ENCODE peak calls at places on chromosomes 11 and 22, in four cellular contexts. O, L, G and B are unnamed samples.

GRCh38 chr22:35098921-35099320 is 33.0 kb downstream of the ISX start:
- DNase-seq in O (no peak), L (no peak), G (no peak), B (no peak)

GRCh38 chr22:50526849-50527801 is 1.7 kb upstream of the SCO2 start:
- DNase-seq in O (peak; percentile 64), L (peak; percentile 91), G (peak; percentile 63), B (no peak)

GRCh38 chr22:50178471-50178864 is 7.2 kb upstream of the TRABD start:
- DNase-seq in O (no peak), L (peak; percentile 75), G (no peak), B (no peak)

GRCh38 chr11:125498521-125498920 is 2.5 kb upstream of the FEZ1 start:
- DNase-seq in O (no peak), L (no peak), G (no peak), B (no peak)

GRCh38 chr22:46614070-46614931 is 5.9 kb upstream of the GRAMD4 start:
- DNase-seq in O (no peak), L (peak; percentile 88), G (no peak), B (no peak)

GRCh38 chr11:92111291-92111690 is 113.3 kb upstream of the FAT3 start:
- DNase-seq in O (no peak), L (no peak), G (no peak), B (no peak)

GRCh38 chr22:20994902-20995241 is 7.0 kb downstream of the THAP7 start:
- DNase-seq in O (no peak), L (no peak), G (no peak), B (no peak)

GRCh38 chr11:35134403-35135126 is 4.4 kb upstream of the CD44 start:
- DNase-seq in O (no peak), L (no peak), G (no peak), B (no peak)

GRCh38 chr11:86294026-86294425 is 8.0 kb upstream of the HIKESHI start:
- DNase-seq in O (no peak), L (no peak), G (no peak), B (no peak)

GRCh38 chr11:68127791-68128681 is 6.8 kb upstream of the CHKA start:
- DNase-seq in O (peak; percentile 96), L (peak; percentile 80), G (no peak), B (no peak)

GRCh38 chr22:40593460-40594273 is 42.9 kb downstream of the MRTFA start:
- DNase-seq in O (no peak), L (no peak), G (no peak), B (no peak)

GRCh38 chr11:127624455-127624854 is 623.9 kb upstream of the KIRREL3 start:
- DNase-seq in O (no peak), L (no peak), G (no peak), B (no peak)

GRCh38 chr11:112734207-112734606 is 227.0 kb upstream of the NCAM1 start:
- DNase-seq in O (peak; percentile 11), L (no peak), G (peak; percentile 31), B (no peak)

GRCh38 chr22:28116261-28116673 is 197.2 kb upstream of the PITPNB start:
- DNase-seq in O (no peak), L (no peak), G (peak; percentile 27), B (no peak)

GRCh38 chr22:41048791-41049717 is 43.3 kb upstream of the EP300 start:
- DNase-seq in O (peak; percentile 26), L (peak; percentile 76), G (peak; percentile 76), B (no peak)

GRCh38 chr11:88103337-88104206 is 71.7 kb downstream of the RAB38 start:
- DNase-seq in O (peak; percentile 35), L (no peak), G (peak; percentile 8), B (peak; percentile 3)

GRCh38 chr22:26669060-26669481 is 11.7 kb downstream of the MIAT start:
- DNase-seq in O (no peak), L (peak; percentile 56), G (no peak), B (no peak)

GRCh38 chr22:46297151-46297819 is 615 bp downstream of the GTSE1 start:
- DNase-seq in O (no peak), L (no peak), G (no peak), B (peak; percentile 22)

GRCh38 chr22:41417622-41418390 is 28.8 kb downstream of the TOB2 start:
- DNase-seq in O (no peak), L (peak; percentile 90), G (peak; percentile 89), B (no peak)

GRCh38 chr11:3626250-3626960 is 15.4 kb downstream of the ART5 start:
- DNase-seq in O (no peak), L (peak; percentile 75), G (peak; percentile 54), B (no peak)

GRCh38 chr11:68855205-68855978 is 13.7 kb upstream of the CPT1A start:
- DNase-seq in O (no peak), L (peak; percentile 90), G (peak; percentile 60), B (no peak)

GRCh38 chr11:11931461-11932055 is 76.9 kb downstream of the DKK3 start:
- DNase-seq in O (peak; percentile 32), L (no peak), G (peak; percentile 9), B (peak; percentile 5)

GRCh38 chr22:29257751-29258181 is 10.0 kb downstream of the RHBDD3 start:
- DNase-seq in O (no peak), L (no peak), G (no peak), B (no peak)

GRCh38 chr11:67439321-67440228 is 2.1 kb upstream of the PTPRCAP start:
- DNase-seq in O (no peak), L (no peak), G (no peak), B (peak; percentile 74)

GRCh38 chr22:19932367-19933206 is 9.0 kb upstream of the COMT start:
- DNase-seq in O (peak; percentile 38), L (peak; percentile 66), G (no peak), B (no peak)

GRCh38 chr11:32056445-32056844 is 34.4 kb upstream of the RCN1 start:
- DNase-seq in O (no peak), L (no peak), G (no peak), B (no peak)

GRCh38 chr11:69370984-69371709 is 77.2 kb downstream of the MYEOV start:
- DNase-seq in O (no peak), L (peak; percentile 54), G (no peak), B (no peak)

GRCh38 chr11:107859459-107860239 is 1.1 kb upstream of the SLC35F2 start:
- DNase-seq in O (no peak), L (peak; percentile 87), G (peak; percentile 11), B (peak; percentile 35)

GRCh38 chr22:33780761-33781160 is 139.5 kb downstream of the LARGE1 start:
- DNase-seq in O (no peak), L (no peak), G (no peak), B (no peak)

GRCh38 chr11:80727315-80727714 is 1286.5 kb upstream of the TENM4 start:
- DNase-seq in O (no peak), L (no peak), G (no peak), B (no peak)

GRCh38 chr22:36332623-36333331 is 55.0 kb downstream of the MYH9 start:
- DNase-seq in O (no peak), L (peak; percentile 77), G (no peak), B (no peak)

GRCh38 chr22:43163241-43163795 is 12.0 kb downstream of the TSPO start:
- DNase-seq in O (no peak), L (no peak), G (no peak), B (no peak)

GRCh38 chr11:128022007-128022368 is 565.4 kb downstream of the ETS1 start:
- DNase-seq in O (no peak), L (no peak), G (no peak), B (no peak)

DNA sequence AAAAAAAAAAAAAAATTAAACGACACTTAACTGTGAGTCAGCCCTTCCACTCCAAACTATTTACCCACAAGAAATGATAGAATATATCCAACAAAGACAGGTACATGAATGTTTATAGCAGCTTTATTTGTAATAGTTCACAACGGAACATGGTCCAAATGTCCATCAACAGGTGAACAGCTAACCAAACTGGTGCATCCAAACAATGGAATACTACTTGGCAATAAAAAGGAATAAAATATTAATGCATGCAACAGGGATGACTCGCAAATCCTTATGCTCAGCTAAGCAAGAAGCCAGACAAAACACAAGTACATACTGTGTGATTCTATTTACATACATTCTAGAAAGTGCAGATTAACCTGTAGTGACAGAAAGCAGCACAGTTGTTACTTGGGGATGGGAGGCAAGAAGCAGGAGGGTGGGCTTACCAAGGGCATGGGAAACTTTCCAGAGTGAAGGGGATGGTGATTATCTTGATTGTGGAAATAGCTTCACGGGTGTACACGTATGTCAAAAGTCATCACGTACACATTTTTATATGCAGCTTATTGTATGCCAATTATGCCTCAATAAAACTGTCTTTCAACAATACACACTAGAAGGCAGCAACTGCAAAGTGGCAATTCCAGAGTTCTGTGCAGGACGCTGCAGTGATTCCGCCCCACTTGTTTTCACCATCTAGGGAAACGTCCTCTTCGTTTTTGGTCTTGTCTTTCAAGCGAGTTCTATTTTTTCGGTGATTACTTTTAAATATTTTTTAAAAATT is 6.7 kb upstream of the SF1 start:
- DNase-seq in O (no peak), L (no peak), G (no peak), B (no peak)
- TF ChIP-seq POLR2A in O (no peak), L (no peak), G (no peak), B (no peak)

DNA sequence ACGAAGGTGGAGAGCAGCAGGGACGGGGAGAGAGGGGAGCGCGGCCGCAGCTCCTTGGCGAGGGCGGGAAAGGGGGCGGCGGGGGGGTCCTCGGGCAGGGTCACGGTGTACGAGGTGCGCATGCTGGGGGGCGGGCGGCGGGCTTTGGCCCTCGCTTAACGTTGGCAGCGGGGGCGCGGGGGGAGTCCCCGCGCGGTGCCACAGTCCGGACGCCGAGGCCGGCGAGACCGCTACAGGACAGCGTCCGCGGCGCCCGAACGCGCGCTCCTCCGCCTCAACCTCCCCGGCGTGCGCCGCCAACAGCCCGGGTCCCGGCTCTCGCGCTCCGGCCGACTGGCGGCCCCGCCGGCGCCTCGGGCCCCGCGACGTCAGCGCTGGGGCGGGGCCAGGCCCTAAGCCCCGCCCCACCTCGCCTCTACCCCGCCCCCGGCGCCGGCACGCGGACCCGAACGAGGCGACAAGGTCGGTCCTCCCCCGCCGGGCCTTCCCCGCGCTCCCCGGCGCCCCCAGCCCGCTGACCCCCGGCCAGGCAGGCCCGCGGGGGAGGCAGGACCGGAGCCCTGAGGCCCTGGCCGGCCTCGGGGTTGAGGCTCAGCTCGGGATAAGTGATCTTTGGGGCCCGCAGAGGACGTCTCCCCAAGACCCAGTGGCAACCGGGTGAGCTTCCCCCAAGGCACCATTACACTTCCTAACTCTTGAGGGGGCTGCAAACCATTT is 17.5 kb downstream of the USP2 start:
- DNase-seq in O (peak; percentile 95), L (peak; percentile 86), G (peak; percentile 73), B (no peak)
- TF ChIP-seq POLR2A in O (no peak), L (no peak), G (peak; percentile 92), B (peak; percentile 23)

GRCh38 chr11:118907051-118907748 is 18.5 kb downstream of the BCL9L start:
- DNase-seq in O (peak; percentile 80), L (peak; percentile 94), G (peak; percentile 83), B (no peak)
- TF ChIP-seq POLR2A in O (no peak), L (no peak), G (no peak), B (no peak)

GRCh38 chr11:76151561-76152085 is 54.7 kb downstream of the WNT11 start:
- DNase-seq in O (no peak), L (no peak), G (no peak), B (no peak)

GRCh38 chr11:76149713-76150112 is 56.6 kb downstream of the WNT11 start:
- DNase-seq in O (no peak), L (no peak), G (no peak), B (no peak)

GRCh38 chr11:76148941-76149613 is 57.2 kb downstream of the WNT11 start:
- DNase-seq in O (no peak), L (no peak), G (no peak), B (no peak)

GRCh38 chr11:76148207-76148606 is 58.1 kb downstream of the WNT11 start:
- DNase-seq in O (no peak), L (no peak), G (no peak), B (no peak)

GRCh38 chr11:76150141-76150540 is 56.2 kb downstream of the WNT11 start:
- DNase-seq in O (no peak), L (peak; percentile 68), G (no peak), B (no peak)
- TF ChIP-seq POLR2A in O (no peak), L (no peak), G (no peak), B (no peak)